ENCODE peak calls at places on chromosomes 2 and 18, in four cellular contexts. One of them, this sample, is unnamed.

GRCh38 chr2:33068261-33068660 is 121.5 kb downstream of the LTBP1 start:
- DNase-seq in NCI-H2107: no peak
- DNase-seq in IMR-90: peak; percentile 90
- DNase-seq in myocyte: no peak
- DNase-seq in this sample: no peak

GRCh38 chr2:225400060-225400511 is 576 bp downstream of the NYAP2 start:
- DNase-seq in IMR-90: peak; percentile 56
- DNase-seq in myocyte: peak; percentile 70
- DNase-seq in NCI-H2107: no peak
- DNase-seq in this sample: peak; percentile 74

GRCh38 chr2:109330056-109330455 is 201.1 kb downstream of the SH3RF3 start:
- DNase-seq in myocyte: peak; percentile 73
- DNase-seq in IMR-90: peak; percentile 55
- DNase-seq in NCI-H2107: no peak
- DNase-seq in this sample: no peak

GRCh38 chr2:199457147-199458016 is at the start of gene SATB2:
- DNase-seq in IMR-90: peak; percentile 78
- DNase-seq in myocyte: peak; percentile 79
- DNase-seq in NCI-H2107: no peak
- DNase-seq in this sample: peak; percentile 25

GRCh38 chr2:120642646-120643045 is 93.0 kb upstream of the GLI2 start:
- DNase-seq in NCI-H2107: no peak
- DNase-seq in myocyte: peak; percentile 84
- DNase-seq in IMR-90: no peak
- DNase-seq in this sample: no peak

GRCh38 chr2:25895620-25896019 is 17.3 kb upstream of the ASXL2 start:
- DNase-seq in myocyte: no peak
- DNase-seq in IMR-90: no peak
- DNase-seq in NCI-H2107: no peak
- DNase-seq in this sample: no peak

GRCh38 chr18:2961828-2962227 is 51.1 kb downstream of the LPIN2 start:
- DNase-seq in NCI-H2107: no peak
- DNase-seq in myocyte: peak; percentile 74
- DNase-seq in IMR-90: peak; percentile 55
- DNase-seq in this sample: no peak

GRCh38 chr2:85459771-85460170 is 41.3 kb downstream of the SH2D6 start:
- DNase-seq in NCI-H2107: no peak
- DNase-seq in myocyte: no peak
- DNase-seq in IMR-90: no peak
- DNase-seq in this sample: no peak

GRCh38 chr2:148816176-148816575 is 58.9 kb upstream of the KIF5C start:
- DNase-seq in IMR-90: no peak
- DNase-seq in NCI-H2107: no peak
- DNase-seq in myocyte: no peak
- DNase-seq in this sample: no peak

GRCh38 chr2:61949458-61950107 is 44.1 kb downstream of the COMMD1 start:
- DNase-seq in NCI-H2107: no peak
- DNase-seq in IMR-90: no peak
- DNase-seq in myocyte: no peak
- DNase-seq in this sample: no peak

This sample was measured in NCI-H446.